ENCODE peak calls at places on chromosomes 6 and 20, in ten cellular contexts. D is heart left ventricle, W is cardiac muscle cell, A is MM.1S, J is heart right ventricle, L is aorta, T is astrocyte, I is tibial nerve, V is keratinocyte, P is fibroblast of lung. H is an unnamed sample.

GRCh38 chr20:49563015-49563980 is 4.6 kb downstream of the PTGIS start:
- DNase-seq in L (no peak), I (no peak), W (no peak), J (no peak), D (no peak), T (no peak), V (no peak), P (no peak), A (no peak), H (no peak)

GRCh38 chr6:6788394-6789020 is 200.0 kb downstream of the LY86 start:
- DNase-seq in L (no peak), V (no peak), P (no peak), A (peak; percentile 24), J (no peak), D (no peak), T (no peak), W (no peak), I (no peak), H (no peak)

GRCh38 chr6:33850869-33851541 is 47.2 kb upstream of the MLN start:
- DNase-seq in W (no peak), P (no peak), L (no peak), I (no peak), T (no peak), J (no peak), A (no peak), V (no peak), D (no peak), H (no peak)

GRCh38 chr6:4649728-4650127 is 126.5 kb upstream of the CDYL start:
- DNase-seq in I (no peak), J (no peak), V (no peak), D (no peak), L (no peak), W (no peak), A (no peak), T (no peak), P (no peak), H (no peak)

GRCh38 chr6:159074120-159074684 is 29.4 kb upstream of the TAGAP start:
- DNase-seq in L (no peak), W (peak; percentile 63), P (peak; percentile 58), D (no peak), V (no peak), T (peak; percentile 11), I (no peak), J (no peak), A (no peak), H (no peak)

GRCh38 chr6:53928641-53929339 is 134.0 kb downstream of the LRRC1 start:
- DNase-seq in L (no peak), A (no peak), I (no peak), P (no peak), D (no peak), W (no peak), J (no peak), T (peak; percentile 68), V (no peak), H (no peak)

GRCh38 chr6:159577564-159577963 is 115.5 kb downstream of the SOD2 start:
- DNase-seq in P (no peak), L (no peak), I (no peak), V (peak; percentile 28), D (no peak), T (peak; percentile 88), A (no peak), W (no peak), J (no peak), H (no peak)

GRCh38 chr6:74879234-74879633 is 326.6 kb downstream of the COL12A1 start:
- DNase-seq in V (peak; percentile 53), P (peak; percentile 95), J (no peak), T (peak; percentile 78), W (no peak), L (no peak), D (no peak), A (no peak), I (no peak), H (no peak)

GRCh38 chr6:121505284-121505683 is 69.8 kb downstream of the GJA1 start:
- DNase-seq in T (no peak), A (no peak), D (no peak), P (no peak), L (no peak), W (no peak), I (no peak), J (no peak), V (no peak), H (no peak)

GRCh38 chr6:121499666-121500065 is 64.2 kb downstream of the GJA1 start:
- DNase-seq in I (no peak), V (no peak), D (no peak), J (no peak), T (no peak), A (no peak), P (no peak), L (no peak), W (no peak), H (no peak)

GRCh38 chr6:121506761-121507754 is 71.6 kb downstream of the GJA1 start:
- DNase-seq in W (peak; percentile 3), A (no peak), V (no peak), L (no peak), D (no peak), J (no peak), T (peak; percentile 91), I (no peak), P (peak; percentile 52), H (no peak)

GRCh38 chr6:121503633-121504032 is 68.2 kb downstream of the GJA1 start:
- DNase-seq in J (no peak), V (no peak), T (peak; percentile 44), D (no peak), P (peak; percentile 71), I (no peak), L (no peak), W (no peak), A (no peak), H (no peak)

DNA sequence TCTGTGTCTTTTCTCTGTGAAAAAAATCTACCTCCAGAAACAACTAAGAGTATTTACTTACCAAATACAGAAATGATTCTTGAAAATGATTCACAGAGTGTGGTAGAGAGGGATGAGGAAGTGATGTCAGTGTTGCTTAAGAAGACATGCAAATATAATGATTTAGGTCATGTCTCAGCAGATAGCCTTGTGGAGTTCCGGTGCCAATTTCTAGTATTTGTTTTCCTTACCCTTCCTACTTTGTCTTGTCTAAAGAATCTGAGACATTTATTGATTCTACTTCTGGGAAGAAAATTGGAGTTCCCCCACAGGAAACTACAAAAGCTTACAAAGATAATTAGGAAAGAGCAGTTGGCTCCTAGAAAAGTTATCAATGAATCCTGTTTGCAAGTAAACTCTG is 68.8 kb downstream of the GJA1 start:
- DNase-seq in T (peak; percentile 96), A (no peak), V (no peak), L (no peak), P (peak; percentile 78), I (no peak), J (no peak), D (no peak), W (no peak), H (no peak)
- H3K27ac ChIP-seq in T (peak overlapping the region; percentile 79), A (no peak overlapping the region), V (no peak overlapping the region), L (no peak overlapping the region), P (no peak overlapping the region), I (peak overlapping the region; percentile 39), J (no peak overlapping the region), D (no peak overlapping the region), W (no peak overlapping the region), H (no peak overlapping the region)

GRCh38 chr20:32051720-32052089 is 337 bp upstream of the HCK start:
- DNase-seq in W (no peak), P (no peak), T (no peak), V (no peak), J (no peak), D (no peak), A (no peak), I (no peak), L (no peak), H (no peak)
- H3K4me3 ChIP-seq in W (no peak overlapping the region), P (no peak overlapping the region), T (no peak overlapping the region), V (no peak overlapping the region), J (peak overlapping the region; percentile 67), D (no peak overlapping the region), A (peak overlapping the region; percentile 36), I (no peak overlapping the region), L (no peak overlapping the region), H (no peak overlapping the region)

GRCh38 chr6:27293436-27294152 is 18.5 kb downstream of the POM121L2 start:
- DNase-seq in J (no peak), D (no peak), P (peak; percentile 66), L (no peak), W (peak; percentile 25), T (peak; percentile 35), A (no peak), V (no peak), I (no peak), H (no peak)

GRCh38 chr6:27296106-27296783 is 15.8 kb downstream of the POM121L2 start:
- DNase-seq in T (peak; percentile 29), L (no peak), A (no peak), D (no peak), J (no peak), I (no peak), W (peak; percentile 73), V (no peak), P (peak; percentile 36), H (no peak)

GRCh38 chr6:27297484-27297856 is 14.6 kb downstream of the POM121L2 start:
- DNase-seq in V (no peak), T (no peak), D (no peak), A (no peak), P (no peak), J (no peak), L (no peak), W (no peak), I (no peak), H (no peak)

GRCh38 chr6:27295301-27296079 is 16.6 kb downstream of the POM121L2 start:
- DNase-seq in T (peak; percentile 63), J (no peak), I (no peak), V (peak; percentile 75), L (no peak), D (no peak), P (peak; percentile 66), W (peak; percentile 30), A (no peak), H (no peak)

DNA sequence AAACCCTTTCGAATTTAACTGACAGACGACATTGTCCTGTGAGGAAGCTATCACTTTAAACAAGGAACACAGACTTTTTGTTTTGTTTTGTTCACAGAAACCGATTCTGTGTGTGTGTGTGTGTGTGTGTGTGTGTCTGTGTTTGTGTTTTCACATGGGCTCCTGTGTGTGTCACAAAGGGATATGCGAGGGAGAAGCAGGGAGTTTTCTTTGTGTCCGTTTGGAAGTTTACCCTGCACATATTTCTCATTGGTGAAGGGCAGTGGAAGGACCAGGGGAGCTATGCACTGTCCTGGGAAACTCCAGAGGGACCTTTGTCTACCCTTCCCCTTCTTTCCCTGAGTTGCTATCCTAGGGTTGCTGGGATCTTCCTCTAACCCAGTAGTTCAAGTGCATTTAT is 17.7 kb downstream of the POM121L2 start:
- DNase-seq in J (no peak), L (no peak), T (no peak), W (no peak), V (no peak), D (no peak), I (no peak), A (no peak), P (no peak), H (no peak)
- H3K9me3 ChIP-seq in J (no peaks in the 10 kb centered on the region), L (peaks cover 10% of the 10 kb centered on the region), T (peaks cover 4% of the 10 kb centered on the region), W (no peaks in the 10 kb centered on the region), V (no peaks in the 10 kb centered on the region), D (no peaks in the 10 kb centered on the region), I (no peaks in the 10 kb centered on the region), A (no peaks in the 10 kb centered on the region), P (no peaks in the 10 kb centered on the region), H (peaks cover 12% of the 10 kb centered on the region)

GRCh38 chr6:138972226-138972665 is 15.8 kb downstream of the REPS1 start:
- DNase-seq in A (no peak), I (no peak), J (no peak), T (peak; percentile 60), D (no peak), L (no peak), P (peak; percentile 37), V (no peak), W (no peak), H (no peak)

GRCh38 chr6:138970856-138971425 is 17.1 kb downstream of the REPS1 start:
- DNase-seq in L (no peak), A (no peak), I (no peak), T (peak; percentile 96), P (peak; percentile 87), V (peak; percentile 67), J (no peak), W (no peak), D (peak; percentile 42), H (no peak)

GRCh38 chr6:138971601-138972000 is 16.5 kb downstream of the REPS1 start:
- DNase-seq in I (no peak), V (no peak), D (no peak), L (no peak), A (no peak), J (no peak), T (peak; percentile 25), P (no peak), W (no peak), H (no peak)

GRCh38 chr6:138966870-138967269 is 21.2 kb downstream of the REPS1 start:
- DNase-seq in I (no peak), P (no peak), V (no peak), D (no peak), W (no peak), T (no peak), A (no peak), L (no peak), J (no peak), H (no peak)

DNA sequence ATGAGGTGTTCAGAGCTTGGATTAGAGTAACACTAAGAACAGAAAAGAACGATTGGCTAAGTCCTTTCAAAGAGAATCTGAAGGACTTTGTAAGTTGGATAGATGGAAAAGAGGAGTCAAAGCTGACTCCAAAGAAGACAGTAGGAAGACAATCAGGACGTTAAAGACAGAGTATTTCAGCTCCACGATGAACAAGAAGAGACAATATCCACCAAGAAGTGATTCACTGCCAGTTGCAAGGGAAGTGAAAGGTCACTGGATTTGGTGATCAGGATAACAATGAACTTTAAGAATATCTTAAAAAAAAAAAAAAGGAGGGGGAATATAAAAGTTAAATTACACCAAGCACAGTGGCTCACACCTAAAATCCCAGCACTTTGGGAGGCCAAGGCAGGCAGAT is 17.9 kb downstream of the REPS1 start:
- DNase-seq in P (no peak), D (no peak), W (no peak), J (no peak), I (no peak), L (no peak), T (no peak), A (no peak), V (no peak), H (no peak)
- H3K27ac ChIP-seq in P (peak overlapping the region; percentile 39), D (no peak overlapping the region), W (no peak overlapping the region), J (peak overlapping the region; percentile 43), I (peak overlapping the region; percentile 83), L (no peak overlapping the region), T (peak overlapping the region; percentile 89), A (no peak overlapping the region), V (peak overlapping the region; percentile 91), H (no peak overlapping the region)